ENCODE peak calls at places on chromosomes 12 and 14, in ten cellular contexts. Y is stomach, J is A549, Z is upper lobe of left lung, W is ovary, P is sigmoid colon, G is esophagus muscularis mucosa, O is HepG2, E is K562, H is transverse colon. R is an unnamed sample.

GRCh38 chr14:98840511-98840910 is 431.5 kb downstream of the BCL11B start:
- DNase-seq in E (no peak), H (no peak), Z (no peak), J (no peak), Y (no peak), P (no peak), W (no peak), O (no peak), G (no peak), R (no peak)

GRCh38 chr12:24718641-24719040 is 230.3 kb downstream of the BCAT1 start:
- DNase-seq in J (no peak), G (no peak), Y (no peak), H (no peak), O (no peak), P (no peak), Z (no peak), W (no peak), E (no peak), R (no peak)

GRCh38 chr12:129332286-129332685 is 479.0 kb downstream of the GLT1D1 start:
- DNase-seq in W (no peak), Z (no peak), H (no peak), O (no peak), Y (no peak), J (no peak), P (no peak), E (no peak), G (peak), R (no peak)

GRCh38 chr14:59483360-59483759 is 848 bp downstream of the L3HYPDH start:
- DNase-seq in G (no peak), O (no peak), J (peak), P (no peak), E (no peak), Z (no peak), W (no peak), H (no peak), Y (no peak), R (no peak)

GRCh38 chr12:120684523-120684932 is 2.4 kb upstream of the MLEC start:
- DNase-seq in Z (no peak), P (no peak), E (no peak), W (no peak), H (no peak), J (no peak), O (no peak), Y (no peak), G (no peak), R (no peak)

GRCh38 chr14:97010491-97011160 is 213.4 kb downstream of the VRK1 start:
- DNase-seq in W (no peak), G (no peak), Z (no peak), Y (no peak), P (no peak), E (no peak), H (no peak), J (no peak), O (no peak), R (no peak)

GRCh38 chr12:124837958-124838803 is 25.5 kb downstream of the SCARB1 start:
- DNase-seq in G (no peak), Z (no peak), W (peak), J (peak), H (peak), P (peak), E (no peak), O (peak), Y (peak), R (peak)

GRCh38 chr12:116123511-116124258 is 153.8 kb downstream of the MED13L start:
- DNase-seq in G (no peak), J (no peak), E (peak), W (no peak), O (no peak), Z (no peak), H (peak), P (no peak), Y (no peak), R (no peak)

GRCh38 chr12:54360717-54361456 is 3.4 kb downstream of the GPR84 start:
- DNase-seq in E (peak), J (peak), P (peak), Z (no peak), W (peak), O (peak), Y (peak), G (no peak), H (peak), R (no peak)

GRCh38 chr12:78146365-78146772 is 315.7 kb downstream of the NAV3 start:
- DNase-seq in G (no peak), W (no peak), H (no peak), Z (no peak), Y (no peak), P (no peak), O (peak), J (no peak), E (peak), R (no peak)

GRCh38 chr12:104603545-104603973 is 146.8 kb downstream of the CHST11 start:
- DNase-seq in J (peak), O (no peak), Z (no peak), E (no peak), Y (no peak), G (no peak), H (no peak), W (no peak), P (no peak), R (no peak)

GRCh38 chr12:40170593-40170992 is 54.2 kb upstream of the LRRK2 start:
- DNase-seq in O (no peak), J (no peak), E (no peak), P (no peak), Y (no peak), H (no peak), Z (no peak), G (no peak), W (no peak), R (no peak)

GRCh38 chr12:67388331-67389163 is 119.4 kb downstream of the CAND1 start:
- DNase-seq in H (no peak), W (no peak), Y (no peak), J (peak), E (no peak), P (no peak), Z (no peak), O (no peak), G (no peak), R (no peak)

GRCh38 chr12:98402081-98402480 is 113.3 kb upstream of the TMPO start:
- DNase-seq in Z (no peak), H (no peak), Y (no peak), O (peak), W (no peak), P (no peak), E (no peak), G (no peak), J (peak), R (no peak)

GRCh38 chr12:68855771-68856170 is 47.8 kb downstream of the MDM2 start:
- DNase-seq in Z (no peak), G (peak), J (no peak), W (no peak), H (no peak), E (no peak), O (no peak), Y (no peak), P (no peak), R (no peak)

GRCh38 chr12:65935906-65936528 is 111.7 kb downstream of the HMGA2 start:
- DNase-seq in E (no peak), Y (no peak), H (no peak), O (peak), J (no peak), P (no peak), W (no peak), G (no peak), Z (no peak), R (no peak)

GRCh38 chr12:98332626-98333025 is 182.8 kb upstream of the TMPO start:
- DNase-seq in J (no peak), Z (no peak), E (no peak), Y (no peak), P (no peak), H (no peak), O (no peak), W (no peak), G (no peak), R (no peak)

GRCh38 chr14:37122288-37122687 is 50.1 kb downstream of the SLC25A21 start:
- DNase-seq in O (peak), P (no peak), Z (no peak), H (no peak), J (peak), W (no peak), G (no peak), E (no peak), Y (no peak), R (no peak)

GRCh38 chr14:90784621-90785270 is 31.5 kb downstream of the TTC7B start:
- DNase-seq in Z (no peak), H (no peak), P (peak), Y (no peak), E (no peak), O (no peak), G (no peak), W (no peak), J (no peak), R (peak)

GRCh38 chr12:1919284-1919683 is 832 bp upstream of the CACNA2D4 start:
- DNase-seq in G (peak), H (no peak), W (no peak), P (no peak), E (no peak), Y (no peak), O (no peak), J (no peak), Z (peak), R (no peak)

GRCh38 chr14:52834440-52834842 is 43.0 kb upstream of the GNPNAT1 start:
- DNase-seq in G (no peak), Z (no peak), W (no peak), P (no peak), J (peak), H (no peak), E (no peak), Y (no peak), O (no peak), R (no peak)

GRCh38 chr12:116910645-116911449 is at the start of gene FBXW8:
- DNase-seq in E (peak), G (no peak), Z (peak), W (peak), J (peak), H (peak), O (peak), P (peak), Y (peak), R (peak)

GRCh38 chr14:31414190-31414833 is 6.0 kb downstream of the HEATR5A start:
- DNase-seq in G (no peak), P (no peak), J (no peak), Y (no peak), W (no peak), Z (no peak), H (no peak), O (peak), E (no peak), R (no peak)

GRCh38 chr12:114920828-114921579 is 237.0 kb upstream of the TBX3 start:
- DNase-seq in P (no peak), J (no peak), G (no peak), O (no peak), Z (no peak), E (no peak), W (no peak), H (no peak), Y (no peak), R (no peak)

GRCh38 chr12:12986775-12987332 is 13.2 kb downstream of the HEBP1 start:
- DNase-seq in W (no peak), Z (no peak), P (no peak), G (no peak), J (no peak), Y (no peak), E (no peak), O (no peak), H (no peak), R (no peak)

GRCh38 chr14:100890451-100890850 is 13.1 kb downstream of the RTL1 start:
- DNase-seq in G (no peak), E (no peak), Y (peak), H (no peak), W (no peak), O (no peak), P (no peak), J (no peak), Z (no peak), R (peak)

GRCh38 chr12:27820564-27820963 is 40.5 kb upstream of the MANSC4 start:
- DNase-seq in H (no peak), E (no peak), Z (no peak), J (no peak), O (no peak), P (no peak), W (no peak), Y (no peak), G (no peak), R (no peak)

GRCh38 chr12:48305190-48305589 is 45.5 kb downstream of the ZNF641 start:
- DNase-seq in E (no peak), H (no peak), P (no peak), Z (no peak), W (no peak), J (no peak), O (no peak), G (no peak), Y (no peak), R (no peak)

GRCh38 chr14:93977790-93978581 is 1.6 kb upstream of the ASB2 start:
- DNase-seq in H (peak), E (no peak), Z (no peak), P (no peak), W (no peak), G (no peak), O (no peak), J (no peak), Y (no peak), R (no peak)

GRCh38 chr12:129258781-129259318 is 405.6 kb downstream of the GLT1D1 start:
- DNase-seq in P (no peak), W (no peak), G (peak), H (no peak), Z (no peak), E (no peak), O (no peak), J (no peak), Y (no peak), R (no peak)

GRCh38 chr14:26709019-26709418 is 111.2 kb upstream of the NOVA1 start:
- DNase-seq in E (no peak), P (no peak), W (no peak), Z (no peak), H (no peak), G (no peak), J (no peak), Y (no peak), O (no peak), R (no peak)

GRCh38 chr14:75317148-75317547 is 38.5 kb downstream of the FOS start:
- DNase-seq in Y (no peak), G (no peak), P (no peak), H (no peak), W (no peak), E (no peak), J (no peak), O (no peak), Z (no peak), R (peak)

GRCh38 chr12:49462103-49462739 is 76.6 kb upstream of the KCNH3 start:
- DNase-seq in Y (peak), J (no peak), E (no peak), P (no peak), H (no peak), W (no peak), G (no peak), O (no peak), Z (peak), R (no peak)

GRCh38 chr14:90714811-90715210 is 101.4 kb downstream of the TTC7B start:
- DNase-seq in Y (no peak), W (no peak), H (no peak), G (no peak), E (no peak), P (no peak), O (no peak), Z (no peak), J (no peak), R (no peak)

GRCh38 chr14:61498303-61498702 is 176.9 kb downstream of the PRKCH start:
- DNase-seq in W (no peak), O (no peak), P (no peak), J (no peak), G (no peak), Z (no peak), E (no peak), Y (no peak), H (no peak), R (no peak)

GRCh38 chr12:75909714-75910451 is 121.7 kb downstream of the PHLDA1 start:
- DNase-seq in H (no peak), Z (no peak), W (no peak), J (no peak), G (no peak), O (peak), P (no peak), Y (no peak), E (no peak), R (no peak)

GRCh38 chr12:75917083-75917482 is 114.5 kb downstream of the PHLDA1 start:
- DNase-seq in P (no peak), G (no peak), E (no peak), Z (no peak), O (no peak), W (no peak), Y (no peak), J (no peak), H (no peak), R (no peak)

GRCh38 chr12:75910452-75910722 is 121.2 kb downstream of the PHLDA1 start:
- DNase-seq in Y (no peak), H (no peak), G (no peak), W (no peak), P (no peak), Z (no peak), E (no peak), J (no peak), O (no peak), R (no peak)

GRCh38 chr12:75917704-75918103 is 113.9 kb downstream of the PHLDA1 start:
- DNase-seq in Z (no peak), G (no peak), J (no peak), H (no peak), P (no peak), Y (no peak), E (no peak), O (no peak), W (no peak), R (no peak)

GRCh38 chr12:75913502-75914110 is 118.0 kb downstream of the PHLDA1 start:
- DNase-seq in E (no peak), H (no peak), Z (no peak), Y (no peak), J (no peak), G (no peak), P (no peak), W (no peak), O (no peak), R (no peak)
- TF ChIP-seq EP300 in E (no peak), H (no peak), Z (no peak), Y (no peak), J (no peak), G (no peak), P (no peak), W (no peak), O (no peak), R (no peak)

GRCh38 chr12:47012552-47012951 is 66.9 kb upstream of the PCED1B start:
- DNase-seq in W (no peak), Y (no peak), G (no peak), O (no peak), Z (no peak), J (no peak), E (no peak), H (no peak), P (no peak), R (no peak)
- TF ChIP-seq CTCF in W (no peak), Y (no peak), G (no peak), O (no peak), Z (no peak), J (no peak), E (no peak), H (no peak), P (no peak), R (no peak)

GRCh38 chr14:104361101-104361591 is 218.4 kb upstream of the C14orf180 start:
- DNase-seq in W (no peak), E (no peak), J (no peak), P (peak), G (no peak), Z (peak), Y (peak), H (no peak), O (no peak), R (peak)
- TF ChIP-seq EP300 in W (no peak), E (no peak), J (no peak), P (no peak), G (no peak), Z (no peak), Y (no peak), H (no peak), O (no peak), R (no peak)

GRCh38 chr12:14369322-14369721 is 3.8 kb downstream of the ATF7IP start:
- DNase-seq in J (no peak), W (no peak), E (no peak), O (no peak), H (no peak), G (no peak), Y (no peak), P (no peak), Z (no peak), R (no peak)

GRCh38 chr12:14365294-14366210 is at the start of gene ATF7IP:
- DNase-seq in H (peak), G (peak), E (peak), O (peak), W (peak), P (peak), J (peak), Y (peak), Z (peak), R (peak)

GRCh38 chr12:14364583-14365271 is 755 bp upstream of the ATF7IP start:
- DNase-seq in H (no peak), G (no peak), P (no peak), O (no peak), E (no peak), Y (no peak), J (no peak), W (no peak), Z (no peak), R (no peak)

GRCh38 chr12:14367097-14367661 is 1.7 kb downstream of the ATF7IP start:
- DNase-seq in O (peak), Z (no peak), W (no peak), E (no peak), Y (no peak), G (no peak), J (no peak), H (no peak), P (no peak), R (no peak)

DNA sequence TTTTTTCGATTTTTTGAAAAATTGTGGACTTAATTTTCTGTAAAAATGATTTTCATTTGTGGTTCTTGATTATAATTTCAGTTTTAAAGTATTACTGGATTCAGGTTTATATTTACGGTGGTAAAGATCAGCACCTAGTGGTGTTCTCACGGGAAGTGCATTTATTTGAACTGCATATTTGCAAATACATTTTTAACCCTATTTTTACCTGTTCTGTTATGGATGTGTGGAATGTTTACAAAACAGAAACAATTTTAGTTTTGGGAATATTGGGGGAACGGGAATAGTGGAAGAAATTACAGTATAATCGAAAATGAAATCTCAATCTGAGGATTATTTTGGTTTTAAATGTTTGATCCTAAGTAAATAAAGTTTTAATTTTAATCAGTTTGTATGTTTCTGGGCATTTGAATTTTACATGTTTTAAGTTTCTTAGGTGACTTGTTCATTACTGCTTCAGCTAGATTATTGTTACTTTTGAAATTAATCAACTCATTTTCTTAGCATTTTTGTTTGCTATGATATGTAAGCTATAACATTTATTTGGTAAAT is 805 bp downstream of the ATF7IP start:
- DNase-seq in Y (no peak), E (no peak), H (no peak), J (no peak), Z (no peak), O (peak), G (no peak), W (no peak), P (no peak), R (no peak)
- TF ChIP-seq CTCF in Y (no peak), E (peak), H (no peak), J (peak), Z (peak), O (peak), G (peak), W (no peak), P (no peak), R (no peak)